ENCODE peak calls at places on chromosomes 3 and 15, in five cellular contexts. U is testis, B is gastrocnemius medialis, E is astrocyte, W is ovary. O is an unnamed sample.

GRCh38 chr15:60651734-60652141 is 172.8 kb upstream of the ICE2 start:
- DNase-seq in U (no peak), B (no peak), E (no peak), W (no peak), O (no peak)

GRCh38 chr15:75232252-75232813 is 25.8 kb upstream of the GOLGA6C start:
- DNase-seq in U (no peak), B (no peak), E (no peak), W (no peak), O (no peak)

GRCh38 chr3:12452361-12453330 is 31.6 kb upstream of the TSEN2 start:
- DNase-seq in U (no peak), B (no peak), E (no peak), W (no peak), O (no peak)

GRCh38 chr3:196502775-196503181 is 790 bp downstream of the RNF168 start:
- DNase-seq in U (peak; percentile 68), B (peak; percentile 50), E (peak; percentile 88), W (peak; percentile 62), O (peak; percentile 87)

GRCh38 chr3:180808823-180809575 is 103.5 kb upstream of the FXR1 start:
- DNase-seq in U (no peak), B (no peak), E (no peak), W (no peak), O (no peak)

GRCh38 chr3:149449799-149450198 is 24.7 kb upstream of the TM4SF4 start:
- DNase-seq in U (no peak), B (no peak), E (peak; percentile 67), W (no peak), O (no peak)

GRCh38 chr3:53823026-53823955 is 22.9 kb downstream of the CHDH start:
- DNase-seq in U (no peak), B (no peak), E (no peak), W (peak; percentile 8), O (no peak)

GRCh38 chr15:83846847-83847246 is 192.9 kb downstream of the ADAMTSL3 start:
- DNase-seq in U (no peak), B (no peak), E (peak; percentile 78), W (no peak), O (no peak)

GRCh38 chr3:20080956-20081554 is 40.8 kb downstream of the KAT2B start:
- DNase-seq in U (peak; percentile 15), B (peak; percentile 98), E (peak; percentile 19), W (no peak), O (peak; percentile 26)

GRCh38 chr3:94299741-94300140 is 236.9 kb downstream of the NSUN3 start:
- DNase-seq in U (no peak), B (no peak), E (no peak), W (no peak), O (no peak)

GRCh38 chr3:194952882-194953281 is 267.2 kb downstream of the FAM43A start:
- DNase-seq in U (no peak), B (no peak), E (no peak), W (no peak), O (no peak)

GRCh38 chr3:149618151-149619123 is 39.4 kb downstream of the WWTR1 start:
- DNase-seq in U (peak; percentile 70), B (no peak), E (peak; percentile 42), W (no peak), O (no peak)

GRCh38 chr15:56835598-56836275 is 82.7 kb upstream of the TCF12 start:
- DNase-seq in U (peak; percentile 18), B (no peak), E (no peak), W (no peak), O (no peak)

GRCh38 chr3:195440379-195440778 is 2.4 kb downstream of the ACAP2 start:
- DNase-seq in U (no peak), B (no peak), E (no peak), W (no peak), O (no peak)

GRCh38 chr3:42503957-42504333 is 1.5 kb downstream of the VIPR1 start:
- DNase-seq in U (peak; percentile 4), B (no peak), E (no peak), W (no peak), O (no peak)

GRCh38 chr15:69663982-69664381 is 211.4 kb downstream of the RPLP1 start:
- DNase-seq in U (no peak), B (no peak), E (no peak), W (no peak), O (no peak)

GRCh38 chr3:24945575-24945974 is 450.9 kb upstream of the THRB start:
- DNase-seq in U (no peak), B (no peak), E (no peak), W (no peak), O (no peak)

GRCh38 chr15:29862271-29862670 is 40.0 kb upstream of the TJP1 start:
- DNase-seq in U (no peak), B (no peak), E (no peak), W (no peak), O (no peak)

GRCh38 chr15:81297580-81298575 is 26.1 kb downstream of the STARD5 start:
- DNase-seq in U (no peak), B (no peak), E (no peak), W (no peak), O (no peak)

GRCh38 chr15:81299630-81300273 is 24.2 kb downstream of the STARD5 start:
- DNase-seq in U (no peak), B (no peak), E (no peak), W (no peak), O (no peak)

GRCh38 chr15:81297147-81297572 is 26.8 kb downstream of the STARD5 start:
- DNase-seq in U (no peak), B (no peak), E (peak; percentile 59), W (no peak), O (no peak)

GRCh38 chr15:81296673-81297072 is 27.3 kb downstream of the STARD5 start:
- DNase-seq in U (peak; percentile 34), B (peak; percentile 35), E (no peak), W (no peak), O (peak; percentile 89)

GRCh38 chr15:81298606-81299005 is 25.3 kb downstream of the STARD5 start:
- DNase-seq in U (no peak), B (no peak), E (no peak), W (no peak), O (no peak)
- H3K27ac ChIP-seq in U (no peak overlapping the region), B (no peak overlapping the region), E (no peak overlapping the region), W (no peak overlapping the region), O (peak overlapping the region; percentile 91)

DNA sequence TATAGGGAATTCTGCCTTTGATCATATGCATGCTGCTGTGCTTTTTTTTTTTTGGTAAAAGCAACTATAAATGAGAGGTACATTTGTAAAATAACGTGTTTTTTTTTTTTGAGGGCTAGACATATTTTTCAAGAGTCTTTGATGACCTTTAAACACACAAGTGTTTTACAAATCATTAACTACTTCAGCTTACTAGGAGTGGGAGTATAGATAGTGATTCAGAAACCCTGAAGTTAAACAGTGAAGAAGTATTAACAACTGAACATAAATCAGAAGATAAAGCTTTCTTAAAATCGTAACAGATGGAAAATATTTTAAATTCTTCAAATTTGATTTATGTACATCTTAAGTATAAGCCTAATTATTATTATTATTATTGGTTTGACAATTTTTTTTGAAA is 2.9 kb upstream of the GMNC start:
- DNase-seq in U (no peak), B (no peak), E (no peak), W (no peak), O (no peak)
- H3K27me3 ChIP-seq in U (no peaks in the 10 kb centered on the region), B (no peaks in the 10 kb centered on the region), E (peaks cover 5% of the 10 kb centered on the region), W (no peaks in the 10 kb centered on the region), O (no peaks in the 10 kb centered on the region)

GRCh38 chr3:14803981-14804834 is 14.6 kb upstream of the FGD5 start:
- DNase-seq in U (no peak), B (no peak), E (no peak), W (no peak), O (no peak)
- H3K27ac ChIP-seq in U (no peak overlapping the region), B (peak overlapping the region; percentile 71), E (no peak overlapping the region), W (no peak overlapping the region), O (no peak overlapping the region)

GRCh38 chr15:66951976-66952375 is 113.4 kb upstream of the SMAD3 start:
- DNase-seq in U (no peak), B (no peak), E (peak; percentile 75), W (no peak), O (no peak)

GRCh38 chr15:66953523-66954229 is 111.7 kb upstream of the SMAD3 start:
- DNase-seq in U (no peak), B (no peak), E (no peak), W (no peak), O (no peak)

GRCh38 chr15:66952756-66953522 is 112.5 kb upstream of the SMAD3 start:
- DNase-seq in U (no peak), B (no peak), E (no peak), W (no peak), O (no peak)

GRCh38 chr15:66950114-66950513 is 115.3 kb upstream of the SMAD3 start:
- DNase-seq in U (no peak), B (no peak), E (no peak), W (no peak), O (no peak)

DNA sequence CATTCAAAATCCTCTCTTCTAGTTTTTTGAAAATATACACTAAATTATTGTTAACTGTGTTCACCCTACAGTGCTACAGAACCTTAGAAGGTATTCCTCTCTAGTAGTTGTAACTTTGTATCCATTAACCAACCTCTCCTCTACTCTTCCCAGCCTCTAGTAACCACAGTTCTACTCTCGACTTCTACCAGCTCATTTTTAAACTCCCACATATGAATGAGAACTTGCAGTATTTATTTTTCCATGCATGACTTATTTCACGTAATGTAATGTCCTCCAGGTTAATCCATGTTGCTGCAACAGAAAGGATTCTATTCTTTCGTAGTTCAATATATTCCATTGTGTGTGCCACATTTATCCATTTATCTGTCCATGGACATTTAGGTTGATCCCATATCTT is 113.9 kb upstream of the SMAD3 start:
- DNase-seq in U (no peak), B (no peak), E (no peak), W (no peak), O (no peak)
- H3K27me3 ChIP-seq in U (no peaks in the 10 kb centered on the region), B (no peaks in the 10 kb centered on the region), E (no peaks in the 10 kb centered on the region), W (no peaks in the 10 kb centered on the region), O (no peaks in the 10 kb centered on the region)

GRCh38 chr3:123971416-123971815 is 10.4 kb upstream of the CCDC14 start:
- DNase-seq in U (no peak), B (no peak), E (no peak), W (no peak), O (no peak)
- H3K27ac ChIP-seq in U (no peak overlapping the region), B (no peak overlapping the region), E (no peak overlapping the region), W (no peak overlapping the region), O (no peak overlapping the region)

GRCh38 chr3:71934520-71934919 is 149.6 kb upstream of the PROK2 start:
- DNase-seq in U (no peak), B (no peak), E (no peak), W (no peak), O (no peak)
- H3K27me3 ChIP-seq in U (no peaks in the 10 kb centered on the region), B (no peaks in the 10 kb centered on the region), E (peaks cover 19% of the 10 kb centered on the region), W (no peaks in the 10 kb centered on the region), O (no peaks in the 10 kb centered on the region)

O was measured in CD4-positive, alpha-beta memory T cell.